ENCODE peak calls at places on chromosomes 5 and 9, in six cellular contexts. E is IMR-90, O is neuronal stem cell, N is mesenchymal stem cell, G is H1, X is mesendoderm. Z is an unnamed sample. For H3K36me3, the result is how much of the 10 kb centered on the place peaks cover.

GRCh38 chr5:96952118-96952750 is 16.4 kb downstream of the LNPEP start:
- DNase-seq in G (no peak), N (no peak), O (no peak), E (no peak), X (no peak), Z (peak)

GRCh38 chr9:97721396-97721795 is 24.3 kb upstream of the XPA start:
- DNase-seq in G (no peak), N (no peak), X (no peak), E (no peak), O (no peak), Z (no peak)

GRCh38 chr9:98101416-98101815 is 17.6 kb downstream of the TRIM14 start:
- DNase-seq in X (no peak), O (no peak), N (no peak), G (no peak), E (no peak), Z (no peak)

GRCh38 chr9:95766906-95767305 is 108.6 kb upstream of the ERCC6L2 start:
- DNase-seq in E (no peak), X (no peak), O (no peak), G (no peak), N (no peak), Z (no peak)

GRCh38 chr5:174937201-174938130 is 213.1 kb downstream of the MSX2 start:
- DNase-seq in O (no peak), G (no peak), N (no peak), E (no peak), X (no peak), Z (peak)

GRCh38 chr5:56026863-56027300 is 32.1 kb upstream of the IL6ST start:
- DNase-seq in E (peak), N (peak), O (no peak), X (no peak), G (no peak), Z (peak)

GRCh38 chr9:33416996-33417395 is 14.6 kb upstream of the AQP7 start:
- DNase-seq in N (no peak), X (no peak), G (no peak), O (no peak), E (no peak), Z (no peak)

GRCh38 chr5:133698646-133699526 is 86.5 kb upstream of the FSTL4 start:
- DNase-seq in G (no peak), N (no peak), X (no peak), E (no peak), O (no peak), Z (no peak)

GRCh38 chr5:180591249-180591887 is at the start of gene SCGB3A1:
- DNase-seq in E (no peak), G (peak), N (no peak), O (no peak), X (no peak), Z (no peak)

GRCh38 chr9:77495834-77496671 is 152.1 kb downstream of the GNA14 start:
- DNase-seq in X (peak), O (no peak), N (peak), G (no peak), E (peak), Z (no peak)

GRCh38 chr5:59746261-59746765 is 147.2 kb downstream of the PDE4D start:
- DNase-seq in O (no peak), X (no peak), N (peak), E (peak), G (no peak), Z (no peak)

DNA sequence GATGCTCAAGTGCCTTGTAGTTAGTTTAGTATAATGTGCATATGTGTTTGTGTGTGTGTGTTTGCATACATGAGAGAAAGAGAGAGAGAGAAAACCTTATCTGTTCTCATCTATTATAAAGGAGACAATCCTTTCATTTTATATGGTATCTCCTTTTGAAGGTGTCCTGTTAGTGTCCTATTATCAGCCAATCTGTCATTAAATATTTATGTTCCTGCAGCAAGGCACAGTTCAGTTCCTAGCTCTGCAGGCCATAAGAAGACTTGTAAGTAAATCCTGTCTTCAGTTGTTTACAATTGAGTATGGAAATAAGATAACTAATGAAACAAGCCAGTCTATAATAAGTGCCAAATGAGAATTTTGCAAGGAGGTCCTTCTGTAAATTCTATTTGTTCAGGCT is 18.0 kb downstream of the MAP1B start:
- DNase-seq in X (no peak), O (no peak), N (no peak), E (no peak), G (no peak), Z (no peak)
- H3K36me3 ChIP-seq in X (under half), O (under half), N (half or more), E (under half), G (under half), Z (under half)

GRCh38 chr9:131447600-131447999 is 53.7 kb downstream of the PRRC2B start:
- DNase-seq in X (no peak), G (no peak), E (no peak), O (no peak), N (no peak), Z (no peak)

GRCh38 chr9:131449276-131449675 is 53.4 kb upstream of the POMT1 start:
- DNase-seq in X (no peak), E (no peak), O (no peak), G (no peak), N (no peak), Z (no peak)

GRCh38 chr9:131446276-131446675 is 52.4 kb downstream of the PRRC2B start:
- DNase-seq in G (no peak), E (no peak), O (no peak), X (no peak), N (no peak), Z (no peak)

GRCh38 chr9:131447148-131447547 is 53.3 kb downstream of the PRRC2B start:
- DNase-seq in X (no peak), E (no peak), G (no peak), O (no peak), N (no peak), Z (no peak)

DNA sequence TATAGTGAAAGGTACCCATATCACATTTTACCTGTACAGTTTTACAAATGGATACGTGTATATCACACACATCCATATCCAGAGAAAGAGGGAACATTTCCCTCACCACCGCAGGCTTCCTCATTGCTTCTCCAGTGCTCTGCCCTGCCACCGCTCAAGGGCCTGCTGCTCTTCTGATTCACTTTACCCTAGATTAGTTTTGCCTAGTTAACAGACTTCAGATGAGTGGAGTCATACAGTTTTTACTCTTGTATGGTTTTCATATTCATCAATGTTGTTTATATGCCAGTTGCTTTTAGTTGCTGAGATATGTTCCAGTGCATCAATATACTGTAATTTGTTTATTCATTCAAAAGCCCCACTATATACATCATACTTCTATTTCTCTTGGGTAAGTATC is 53.9 kb upstream of the POMT1 start:
- DNase-seq in E (no peak), N (no peak), X (no peak), G (no peak), O (no peak), Z (no peak)
- H4K8ac ChIP-seq in E (no peak), N (no peak), X (no peak), G (no peak), O (no peak), Z (no peak)

GRCh38 chr5:1067141-1068121 is 44.4 kb downstream of the SLC12A7 start:
- DNase-seq in G (no peak), N (no peak), E (no peak), O (no peak), X (no peak), Z (no peak)

GRCh38 chr5:1068204-1068894 is 43.5 kb downstream of the SLC12A7 start:
- DNase-seq in O (no peak), E (no peak), N (no peak), X (peak), G (no peak), Z (no peak)

GRCh38 chr5:1065143-1065750 is 46.6 kb downstream of the SLC12A7 start:
- DNase-seq in E (no peak), G (no peak), O (no peak), N (no peak), X (no peak), Z (no peak)

GRCh38 chr5:1065891-1066650 is 45.8 kb downstream of the SLC12A7 start:
- DNase-seq in G (no peak), E (no peak), O (no peak), X (no peak), N (no peak), Z (no peak)

DNA sequence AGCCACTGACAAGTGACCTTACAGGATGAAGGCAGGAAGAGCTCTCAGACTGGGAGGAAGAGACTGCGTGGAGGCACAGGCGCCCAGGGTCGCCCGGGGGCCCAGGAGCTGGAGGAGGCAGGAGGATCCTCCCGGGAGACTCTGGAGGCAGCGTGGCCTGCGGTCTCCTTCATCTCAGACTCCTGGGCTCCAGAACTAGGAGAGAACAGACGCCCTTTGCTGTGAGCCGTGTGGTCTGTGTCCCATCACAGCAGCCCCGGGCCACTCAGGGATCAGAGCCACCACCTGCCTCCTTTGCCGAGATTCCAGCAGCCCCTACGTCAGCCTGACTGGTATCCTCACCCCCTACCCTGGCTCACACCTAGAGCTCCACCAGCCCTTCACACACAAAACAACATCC is 45.2 kb downstream of the SLC12A7 start:
- DNase-seq in O (no peak), E (no peak), X (no peak), G (no peak), N (no peak), Z (no peak)
- H3K36me3 ChIP-seq in O (under half), E (under half), X (under half), G (under half), N (under half), Z (under half)

GRCh38 chr9:124412228-124412575 is 3.0 kb downstream of the PSMB7 start:
- DNase-seq in N (no peak), O (no peak), X (no peak), G (no peak), E (no peak), Z (no peak)

GRCh38 chr9:124415852-124416484 is 726 bp upstream of the PSMB7 start:
- DNase-seq in X (peak), O (peak), G (no peak), N (no peak), E (no peak), Z (no peak)

GRCh38 chr9:124411514-124412227 is 3.6 kb downstream of the PSMB7 start:
- DNase-seq in O (no peak), G (no peak), E (peak), N (peak), X (no peak), Z (no peak)

GRCh38 chr9:124414612-124415011 is 630 bp downstream of the PSMB7 start:
- DNase-seq in N (no peak), E (no peak), O (no peak), X (no peak), G (no peak), Z (no peak)

GRCh38 chr9:124415102-124415851 is at the start of gene PSMB7:
- DNase-seq in O (peak), G (peak), E (peak), N (peak), X (peak), Z (peak)
- H4K8ac ChIP-seq in O (no peak), G (peak), E (peak), N (peak), X (peak), Z (peak)

GRCh38 chr9:93458702-93459101 is 5.3 kb upstream of the FAM120AOS start:
- DNase-seq in E (no peak), X (no peak), O (no peak), G (no peak), N (no peak), Z (no peak)
- H3K36me3 ChIP-seq in E (under half), X (under half), O (under half), G (under half), N (under half), Z (under half)

DNA sequence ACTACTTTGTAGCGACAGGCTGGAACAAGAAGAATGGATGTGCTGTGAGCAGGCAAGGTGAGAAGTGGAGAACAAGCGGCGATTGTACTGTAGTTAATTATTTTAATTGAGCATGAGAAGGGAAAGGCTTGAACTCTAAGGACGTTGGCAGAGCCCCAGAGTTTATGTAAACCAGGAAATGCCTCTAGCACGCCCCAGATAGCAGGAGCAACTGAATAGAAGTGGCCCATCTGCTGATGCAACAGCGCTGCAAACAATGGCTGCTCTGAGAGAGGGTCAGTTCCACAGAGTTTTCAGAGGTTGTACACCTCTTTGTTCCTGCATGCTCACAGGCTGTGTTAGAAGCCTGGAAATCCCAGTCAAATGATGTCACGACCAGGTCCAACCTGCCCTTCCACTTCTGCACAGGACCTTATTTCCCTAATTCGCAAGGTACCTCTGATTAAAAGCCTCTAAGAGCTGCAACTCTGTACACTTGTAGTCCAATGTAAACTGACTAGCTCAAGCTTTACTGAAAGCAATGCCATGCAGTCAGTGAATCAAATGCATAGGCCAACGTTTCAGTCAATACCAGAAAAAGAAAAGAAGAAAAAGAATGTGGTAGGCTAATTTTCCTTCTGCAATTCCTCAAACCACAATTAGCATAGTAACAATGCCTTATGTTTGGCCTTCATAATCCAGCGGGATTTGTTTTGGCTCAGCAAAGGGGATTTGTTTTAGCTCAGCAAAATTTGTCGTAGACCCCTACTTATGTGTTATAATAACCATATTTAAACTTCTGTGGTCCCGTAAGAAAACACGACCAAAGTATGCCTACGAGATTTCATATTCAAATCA is 119.6 kb upstream of the RETREG1 start:
- DNase-seq in N (peak), E (peak), G (no peak), X (peak), O (no peak), Z (peak)
- H4K8ac ChIP-seq in N (peak), E (peak), G (no peak), X (no peak), O (no peak), Z (peak)

GRCh38 chr5:172395483-172395882 is 58.8 kb downstream of the SH3PXD2B start:
- DNase-seq in X (no peak), N (no peak), E (peak), O (no peak), G (no peak), Z (no peak)
- H3K36me3 ChIP-seq in X (under half), N (half or more), E (under half), O (under half), G (under half), Z (under half)

DNA sequence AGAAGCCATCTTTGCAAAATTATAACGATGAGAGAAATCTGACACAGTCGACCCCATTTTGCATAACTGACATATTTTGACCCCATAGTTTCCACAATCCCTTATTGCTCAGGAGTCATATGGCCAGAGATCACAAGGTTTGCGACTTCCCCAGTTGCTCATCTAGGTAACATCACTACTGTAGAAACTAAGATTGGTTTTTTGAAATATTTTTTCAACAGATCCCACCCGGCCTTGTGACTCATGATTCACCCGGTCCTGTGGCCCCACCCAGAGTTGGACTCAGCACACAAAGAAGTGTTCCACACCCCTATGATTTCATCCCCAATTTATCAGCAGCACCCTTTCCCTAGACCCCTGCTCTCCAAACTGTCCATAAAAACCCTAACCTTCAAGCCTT is 50.2 kb downstream of the TIMD4 start:
- DNase-seq in X (no peak), O (no peak), G (no peak), E (no peak), N (no peak), Z (no peak)
- H4K8ac ChIP-seq in X (no peak), O (no peak), G (no peak), E (no peak), N (no peak), Z (no peak)

DNA sequence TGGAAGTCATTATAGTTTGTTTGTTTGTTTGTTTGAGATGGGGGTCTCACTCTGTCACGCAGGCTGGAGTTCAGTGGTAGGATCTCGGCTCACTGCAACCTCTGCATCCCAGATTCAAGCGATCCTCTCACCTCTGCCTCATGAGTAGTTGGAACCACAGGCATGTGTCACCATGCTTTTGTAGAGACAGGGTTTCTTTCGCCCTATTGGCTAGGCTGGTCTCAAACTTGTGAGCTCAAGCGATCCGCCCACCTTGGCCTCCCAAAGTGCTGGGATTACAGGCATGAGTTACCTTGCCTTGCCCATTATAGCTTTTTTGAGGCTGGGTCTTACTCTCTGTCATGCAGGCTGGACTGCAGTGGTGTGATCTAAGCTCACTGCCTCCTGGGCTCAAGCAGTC is 28.8 kb downstream of the NSD1 start:
- DNase-seq in X (peak), O (no peak), N (no peak), G (no peak), E (no peak), Z (no peak)
- H3K36me3 ChIP-seq in X (under half), O (under half), N (under half), G (under half), E (under half), Z (under half)

GRCh38 chr5:107979900-107980299 is 309.2 kb upstream of the EFNA5 start:
- DNase-seq in N (no peak), G (no peak), O (no peak), X (no peak), E (no peak), Z (no peak)

GRCh38 chr5:107980923-107981748 is 310.4 kb upstream of the EFNA5 start:
- DNase-seq in E (peak), N (peak), O (no peak), G (no peak), X (no peak), Z (no peak)

GRCh38 chr5:107982703-107983425 is 312.1 kb upstream of the EFNA5 start:
- DNase-seq in X (no peak), G (no peak), O (no peak), N (no peak), E (no peak), Z (no peak)

GRCh38 chr5:107979272-107979671 is 308.5 kb upstream of the EFNA5 start:
- DNase-seq in X (no peak), N (peak), E (peak), G (no peak), O (no peak), Z (no peak)

GRCh38 chr5:107985144-107985543 is 314.4 kb upstream of the EFNA5 start:
- DNase-seq in N (no peak), G (no peak), E (no peak), X (no peak), O (no peak), Z (no peak)
- H4K8ac ChIP-seq in N (no peak), G (no peak), E (no peak), X (no peak), O (no peak), Z (no peak)

Z was measured in trophoblast cell.